ENCODE peak calls at places on chromosome 7, in eight cellular contexts. L, H, M, J, Y, C, N and I are unnamed samples. For H3K4me1, the result is how much of the 10 kb centered on the place peaks cover.

GRCh38 chr7:157493776-157494175 is 157.0 kb downstream of the DNAJB6 start:
- DNase-seq in J (peak), N (no peak), L (no peak), Y (no peak), H (no peak), C (no peak), M (no peak), I (no peak)

GRCh38 chr7:88095-88926 is 104.1 kb upstream of the FAM20C start:
- DNase-seq in H (no peak), L (peak), M (peak), Y (no peak), N (no peak), J (no peak), C (no peak), I (peak)

GRCh38 chr7:155824195-155824915 is 12.1 kb upstream of the SHH start:
- DNase-seq in L (no peak), J (no peak), N (no peak), Y (no peak), M (no peak), C (no peak), H (no peak), I (no peak)

GRCh38 chr7:108308276-108308675 is 148.0 kb downstream of the NRCAM start:
- DNase-seq in C (no peak), N (no peak), M (no peak), H (no peak), L (no peak), Y (no peak), J (no peak), I (no peak)

GRCh38 chr7:125506331-125506730 is 576.7 kb upstream of the POT1 start:
- DNase-seq in L (no peak), J (no peak), C (no peak), Y (no peak), H (no peak), N (no peak), M (no peak), I (peak)

GRCh38 chr7:2843711-2844152 is 376 bp downstream of the GNA12 start:
- DNase-seq in Y (no peak), N (no peak), M (no peak), J (no peak), C (peak), H (peak), L (no peak), I (peak)

GRCh38 chr7:65907501-65908198 is 34.8 kb downstream of the VKORC1L1 start:
- DNase-seq in M (peak), C (peak), H (no peak), N (no peak), J (no peak), Y (no peak), L (no peak), I (no peak)

GRCh38 chr7:22156205-22156604 is 200.7 kb downstream of the RAPGEF5 start:
- DNase-seq in N (no peak), L (no peak), Y (no peak), C (no peak), H (no peak), J (no peak), M (no peak), I (no peak)

GRCh38 chr7:7815395-7815794 is 97.0 kb upstream of the RPA3 start:
- DNase-seq in M (no peak), Y (no peak), L (no peak), N (no peak), H (no peak), J (no peak), C (no peak), I (no peak)

GRCh38 chr7:130359276-130359857 is 14.8 kb downstream of the CPA5 start:
- DNase-seq in N (no peak), J (no peak), Y (no peak), C (no peak), H (no peak), M (no peak), L (no peak), I (no peak)

GRCh38 chr7:135755351-135755753 is 6.7 kb upstream of the FAM180A start:
- DNase-seq in H (no peak), L (no peak), J (no peak), Y (no peak), N (no peak), M (no peak), C (no peak), I (no peak)

GRCh38 chr7:74185636-74186035 is 11.5 kb downstream of the EIF4H start:
- DNase-seq in H (no peak), L (no peak), Y (no peak), C (no peak), J (no peak), N (no peak), M (no peak), I (no peak)

GRCh38 chr7:108525327-108525984 is 479 bp downstream of the PNPLA8 start:
- DNase-seq in Y (no peak), L (peak), J (no peak), C (peak), N (no peak), H (no peak), M (no peak), I (peak)

GRCh38 chr7:322111-322671 is 32.2 kb downstream of the FOXL3 start:
- DNase-seq in J (peak), Y (peak), L (peak), M (peak), N (no peak), H (peak), C (peak), I (peak)

GRCh38 chr7:83365746-83366145 is 203.1 kb upstream of the PCLO start:
- DNase-seq in C (no peak), N (no peak), L (no peak), J (no peak), H (no peak), M (no peak), Y (no peak), I (no peak)

GRCh38 chr7:142459557-142459963 is 201.7 kb upstream of the PRSS58 start:
- DNase-seq in M (peak), N (no peak), L (peak), H (no peak), J (no peak), Y (peak), C (peak), I (peak)

GRCh38 chr7:6475433-6476186 is 27.9 kb upstream of the DAGLB start:
- DNase-seq in H (no peak), N (no peak), M (no peak), J (no peak), L (no peak), Y (no peak), C (no peak), I (no peak)

GRCh38 chr7:154183482-154183881 is 131.3 kb downstream of the DPP6 start:
- DNase-seq in L (no peak), C (no peak), H (no peak), N (no peak), J (no peak), M (no peak), Y (no peak), I (no peak)

GRCh38 chr7:80883188-80884025 is 35.4 kb downstream of the SEMA3C start:
- DNase-seq in L (no peak), C (peak), N (no peak), J (peak), Y (no peak), H (no peak), M (no peak), I (peak)

GRCh38 chr7:53281312-53281711 is 245.9 kb downstream of the POM121L12 start:
- DNase-seq in J (no peak), H (no peak), Y (no peak), M (no peak), L (no peak), C (no peak), N (no peak), I (no peak)

GRCh38 chr7:33694006-33694405 is 211.3 kb upstream of the BMPER start:
- DNase-seq in N (no peak), J (no peak), M (no peak), C (no peak), L (no peak), Y (no peak), H (no peak), I (no peak)

GRCh38 chr7:30470163-30470770 is 8.3 kb downstream of the NOD1 start:
- DNase-seq in N (peak), M (no peak), L (peak), H (peak), C (no peak), Y (no peak), J (peak), I (no peak)

GRCh38 chr7:100589341-100589935 is 3.3 kb downstream of the FBXO24 start:
- DNase-seq in N (no peak), L (no peak), Y (no peak), H (no peak), J (no peak), M (no peak), C (no peak), I (no peak)

GRCh38 chr7:135976312-135977019 is 693 bp downstream of the MTPN start:
- DNase-seq in C (no peak), N (no peak), Y (peak), M (no peak), H (no peak), J (no peak), L (no peak), I (no peak)

GRCh38 chr7:135262623-135263320 is 29.1 kb downstream of the STRA8 start:
- DNase-seq in M (no peak), C (no peak), J (no peak), N (no peak), H (no peak), L (no peak), Y (no peak), I (no peak)

GRCh38 chr7:32161708-32162107 is 91.5 kb upstream of the PDE1C start:
- DNase-seq in H (no peak), J (peak), M (no peak), N (no peak), Y (no peak), C (no peak), L (no peak), I (no peak)

GRCh38 chr7:50335795-50336754 is 31.6 kb downstream of the IKZF1 start:
- DNase-seq in M (no peak), Y (peak), C (no peak), H (no peak), J (no peak), N (no peak), L (no peak), I (peak)

GRCh38 chr7:94657771-94658693 is 2.1 kb upstream of the SGCE start:
- DNase-seq in M (peak), Y (peak), H (peak), J (peak), N (peak), C (peak), L (peak), I (peak)

GRCh38 chr7:18429547-18429946 is 66.0 kb upstream of the HDAC9 start:
- DNase-seq in L (no peak), N (no peak), J (no peak), Y (no peak), C (no peak), M (no peak), H (no peak), I (no peak)

GRCh38 chr7:75572396-75572795 is 80.3 kb downstream of the SPDYE5 start:
- DNase-seq in Y (no peak), H (no peak), M (no peak), C (no peak), L (no peak), J (no peak), N (no peak), I (no peak)

GRCh38 chr7:114787556-114787955 is 134.3 kb upstream of the MDFIC start:
- DNase-seq in Y (no peak), H (no peak), C (no peak), N (no peak), J (no peak), L (no peak), M (no peak), I (no peak)

GRCh38 chr7:100887186-100887954 is 2.1 kb downstream of the UFSP1 start:
- DNase-seq in C (no peak), M (no peak), L (no peak), Y (peak), H (no peak), N (no peak), J (no peak), I (no peak)

GRCh38 chr7:77327067-77327931 is 88.8 kb downstream of the GSAP start:
- DNase-seq in C (no peak), H (no peak), N (no peak), M (no peak), L (no peak), J (no peak), Y (no peak), I (no peak)

GRCh38 chr7:108301387-108301786 is 154.8 kb downstream of the NRCAM start:
- DNase-seq in J (no peak), Y (no peak), C (no peak), H (no peak), L (no peak), M (no peak), N (no peak), I (no peak)

GRCh38 chr7:47326808-47327207 is 255.1 kb downstream of the TNS3 start:
- DNase-seq in C (peak), H (peak), Y (no peak), J (no peak), M (peak), N (no peak), L (no peak), I (peak)

GRCh38 chr7:27185708-27186449 is 847 bp upstream of the HOXA11 start:
- DNase-seq in N (no peak), L (no peak), J (peak), H (no peak), Y (no peak), C (peak), M (peak), I (peak)
- H3K4me1 ChIP-seq in N (half or more), L (under half), J (half or more), H (under half), Y (half or more), C (under half), M (under half), I (under half)

DNA sequence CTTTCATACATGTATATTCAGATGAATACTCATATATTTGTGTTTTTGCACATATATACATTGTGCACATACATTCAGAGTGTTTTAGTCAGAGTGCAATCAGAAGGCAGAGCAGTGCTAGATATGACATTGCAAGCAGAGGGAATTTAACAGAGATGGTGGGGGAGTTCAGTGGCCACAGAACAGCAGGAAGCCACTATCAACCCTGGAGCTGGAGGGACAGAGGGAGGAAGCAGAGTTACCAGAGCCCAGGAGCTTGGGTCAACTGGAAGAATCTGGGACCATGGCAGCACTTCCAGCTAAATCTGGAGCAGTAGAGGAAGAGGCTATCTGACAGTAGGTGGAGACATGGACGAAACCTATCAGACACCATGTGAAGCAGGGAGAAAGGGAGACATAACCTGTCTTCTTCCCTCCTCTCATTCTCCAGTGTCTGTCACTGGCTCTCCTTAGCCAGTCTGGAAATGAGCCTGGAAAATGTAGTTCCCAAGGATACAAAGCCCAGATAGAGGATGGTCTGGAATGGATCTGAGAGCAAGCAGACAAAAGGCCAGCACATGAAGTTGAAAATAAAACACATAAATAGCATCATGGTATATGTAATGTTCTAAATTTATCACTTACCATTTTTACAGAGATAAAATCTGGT is 33.6 kb upstream of the HERPUD2 start:
- DNase-seq in H (no peak), Y (no peak), C (no peak), L (no peak), M (no peak), J (no peak), N (no peak), I (no peak)
- H3K4me3 ChIP-seq in H (no peak), Y (no peak), C (no peak), L (no peak), M (no peak), J (no peak), N (no peak), I (no peak)

DNA sequence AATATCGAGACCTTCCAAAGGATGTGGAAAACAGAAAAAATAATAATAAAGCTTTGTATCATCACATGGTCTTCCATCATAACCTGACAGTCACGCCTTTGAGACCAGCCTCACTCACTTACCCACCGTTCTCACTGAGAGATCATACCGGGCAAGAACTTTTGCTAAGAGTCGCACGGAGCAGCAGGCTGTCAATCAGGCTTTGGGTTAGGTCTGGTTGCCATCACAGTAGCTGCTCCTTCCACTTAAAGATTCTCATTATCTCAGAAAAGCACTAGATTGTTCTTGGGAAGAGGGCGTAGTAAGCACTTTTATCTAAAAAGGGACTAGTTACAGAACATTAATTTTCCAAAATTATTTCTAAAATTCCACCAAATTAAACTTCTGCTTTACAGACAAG is 2.0 kb downstream of the RELN start:
- DNase-seq in H (no peak), N (no peak), C (no peak), M (no peak), Y (no peak), J (no peak), L (peak), I (no peak)
- H3K4me1 ChIP-seq in H (under half), N (under half), C (under half), M (under half), Y (under half), J (under half), L (under half), I (under half)

GRCh38 chr7:36128448-36129047 is 24.5 kb upstream of the EEPD1 start:
- DNase-seq in L (no peak), C (peak), Y (no peak), H (peak), N (peak), J (peak), M (peak), I (peak)
- H3K4me3 ChIP-seq in L (no peak), C (no peak), Y (no peak), H (no peak), N (peak), J (peak), M (no peak), I (no peak)